ENCODE peak calls at places on chromosomes 4 and X, in six cellular contexts. One of them, this sample, is unnamed.

GRCh38 chrX:22060451-22060940 is 28.4 kb downstream of the PHEX start:
- DNase-seq in upper lobe of left lung: no peak
- DNase-seq in HCT116: no peak
- DNase-seq in transverse colon: no peak
- DNase-seq in GM23338: no peak
- DNase-seq in endothelial cell of umbilical vein: peak; percentile 6
- DNase-seq in this sample: no peak

GRCh38 chr4:25842229-25842840 is 20.5 kb downstream of the SEL1L3 start:
- DNase-seq in transverse colon: peak; percentile 36
- DNase-seq in upper lobe of left lung: no peak
- DNase-seq in endothelial cell of umbilical vein: no peak
- DNase-seq in GM23338: peak; percentile 75
- DNase-seq in HCT116: no peak
- DNase-seq in this sample: no peak

GRCh38 chr4:101103381-101104142 is 243.8 kb downstream of the PPP3CA start:
- DNase-seq in endothelial cell of umbilical vein: peak; percentile 87
- DNase-seq in transverse colon: no peak
- DNase-seq in GM23338: peak; percentile 27
- DNase-seq in HCT116: no peak
- DNase-seq in upper lobe of left lung: no peak
- DNase-seq in this sample: no peak

GRCh38 chrX:43676960-43677582 is 21.0 kb downstream of the MAOA start:
- DNase-seq in transverse colon: no peak
- DNase-seq in upper lobe of left lung: no peak
- DNase-seq in GM23338: peak; percentile 49
- DNase-seq in endothelial cell of umbilical vein: no peak
- DNase-seq in HCT116: no peak
- DNase-seq in this sample: no peak

GRCh38 chr4:11777447-11777846 is 348.8 kb upstream of the HS3ST1 start:
- DNase-seq in endothelial cell of umbilical vein: no peak
- DNase-seq in GM23338: no peak
- DNase-seq in upper lobe of left lung: no peak
- DNase-seq in transverse colon: no peak
- DNase-seq in HCT116: no peak
- DNase-seq in this sample: no peak

GRCh38 chr4:22474636-22475310 is 41.1 kb downstream of the ADGRA3 start:
- DNase-seq in HCT116: peak; percentile 52
- DNase-seq in GM23338: no peak
- DNase-seq in upper lobe of left lung: no peak
- DNase-seq in transverse colon: no peak
- DNase-seq in endothelial cell of umbilical vein: peak; percentile 52
- DNase-seq in this sample: no peak

GRCh38 chr4:8050555-8051206 is 107.9 kb downstream of the ABLIM2 start:
- DNase-seq in HCT116: no peak
- DNase-seq in endothelial cell of umbilical vein: no peak
- DNase-seq in GM23338: peak; percentile 88
- DNase-seq in transverse colon: peak; percentile 58
- DNase-seq in upper lobe of left lung: peak; percentile 69
- DNase-seq in this sample: no peak

GRCh38 chr4:155578219-155578618 is 88.4 kb upstream of the GUCY1A1 start:
- DNase-seq in endothelial cell of umbilical vein: no peak
- DNase-seq in upper lobe of left lung: no peak
- DNase-seq in transverse colon: no peak
- DNase-seq in HCT116: no peak
- DNase-seq in GM23338: no peak
- DNase-seq in this sample: no peak

GRCh38 chr4:78638324-78639172 is 87.0 kb downstream of the ANXA3 start:
- DNase-seq in HCT116: no peak
- DNase-seq in transverse colon: no peak
- DNase-seq in GM23338: no peak
- DNase-seq in upper lobe of left lung: no peak
- DNase-seq in endothelial cell of umbilical vein: no peak
- DNase-seq in this sample: no peak

GRCh38 chr4:56026596-56026995 is 77.9 kb downstream of the CEP135 start:
- DNase-seq in GM23338: no peak
- DNase-seq in endothelial cell of umbilical vein: peak; percentile 64
- DNase-seq in upper lobe of left lung: no peak
- DNase-seq in HCT116: peak; percentile 27
- DNase-seq in transverse colon: no peak
- DNase-seq in this sample: no peak

GRCh38 chr4:25050370-25051098 is 19.8 kb upstream of the LGI2 start:
- DNase-seq in HCT116: no peak
- DNase-seq in endothelial cell of umbilical vein: no peak
- DNase-seq in GM23338: no peak
- DNase-seq in transverse colon: no peak
- DNase-seq in upper lobe of left lung: no peak
- DNase-seq in this sample: no peak

GRCh38 chrX:133638285-133638684 is 223.0 kb upstream of the GPC4 start:
- DNase-seq in transverse colon: no peak
- DNase-seq in upper lobe of left lung: no peak
- DNase-seq in HCT116: no peak
- DNase-seq in endothelial cell of umbilical vein: no peak
- DNase-seq in GM23338: no peak
- DNase-seq in this sample: no peak

GRCh38 chr4:179097741-179098140 is 1655.5 kb upstream of the AGA start:
- DNase-seq in endothelial cell of umbilical vein: no peak
- DNase-seq in HCT116: no peak
- DNase-seq in upper lobe of left lung: no peak
- DNase-seq in transverse colon: no peak
- DNase-seq in GM23338: peak; percentile 76
- DNase-seq in this sample: no peak

GRCh38 chrX:154121961-154122360 is 22.1 kb upstream of the OPN1LW start:
- DNase-seq in GM23338: no peak
- DNase-seq in transverse colon: no peak
- DNase-seq in endothelial cell of umbilical vein: no peak
- DNase-seq in HCT116: no peak
- DNase-seq in upper lobe of left lung: no peak
- DNase-seq in this sample: no peak

GRCh38 chr4:1250527-1250812 is 1.5 kb upstream of the CTBP1 start:
- DNase-seq in upper lobe of left lung: no peak
- DNase-seq in GM23338: no peak
- DNase-seq in transverse colon: no peak
- DNase-seq in HCT116: no peak
- DNase-seq in endothelial cell of umbilical vein: no peak
- DNase-seq in this sample: no peak

GRCh38 chr4:6199344-6199921 is 916 bp downstream of the JAKMIP1 start:
- DNase-seq in GM23338: peak; percentile 76
- DNase-seq in transverse colon: no peak
- DNase-seq in upper lobe of left lung: no peak
- DNase-seq in endothelial cell of umbilical vein: no peak
- DNase-seq in HCT116: no peak
- DNase-seq in this sample: no peak

GRCh38 chr4:147794787-147795413 is 63.0 kb downstream of the ARHGAP10 start:
- DNase-seq in upper lobe of left lung: no peak
- DNase-seq in HCT116: no peak
- DNase-seq in endothelial cell of umbilical vein: no peak
- DNase-seq in GM23338: no peak
- DNase-seq in transverse colon: no peak
- DNase-seq in this sample: no peak

DNA sequence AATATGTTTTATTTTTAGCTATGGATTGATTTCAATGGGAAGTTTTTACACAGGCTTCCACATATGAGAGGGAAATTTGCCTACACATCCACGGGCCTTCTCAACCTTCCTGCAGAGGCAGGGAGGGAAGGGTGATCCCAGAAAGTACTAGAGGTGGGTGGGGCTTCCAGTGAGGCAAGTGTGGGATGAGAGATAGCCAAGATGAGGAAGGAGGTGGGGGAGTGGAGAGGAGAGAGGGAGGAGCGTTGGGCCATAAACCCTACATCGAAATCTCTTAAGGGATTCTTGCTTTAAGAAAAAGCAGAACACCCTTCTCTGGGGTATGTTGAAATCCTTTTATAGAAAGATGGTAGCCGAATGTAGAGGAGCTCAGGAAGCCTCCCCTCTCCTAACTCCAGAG is 19.0 kb downstream of the NKX6-1 start:
- DNase-seq in transverse colon: no peak
- DNase-seq in endothelial cell of umbilical vein: no peak
- DNase-seq in HCT116: no peak
- DNase-seq in upper lobe of left lung: no peak
- DNase-seq in GM23338: peak; percentile 41
- DNase-seq in this sample: no peak
- TF ChIP-seq POLR2AphosphoS5 in transverse colon: no peak
- TF ChIP-seq POLR2AphosphoS5 in endothelial cell of umbilical vein: no peak
- TF ChIP-seq POLR2AphosphoS5 in HCT116: no peak
- TF ChIP-seq POLR2AphosphoS5 in upper lobe of left lung: no peak
- TF ChIP-seq POLR2AphosphoS5 in GM23338: no peak
- TF ChIP-seq POLR2AphosphoS5 in this sample: no peak

DNA sequence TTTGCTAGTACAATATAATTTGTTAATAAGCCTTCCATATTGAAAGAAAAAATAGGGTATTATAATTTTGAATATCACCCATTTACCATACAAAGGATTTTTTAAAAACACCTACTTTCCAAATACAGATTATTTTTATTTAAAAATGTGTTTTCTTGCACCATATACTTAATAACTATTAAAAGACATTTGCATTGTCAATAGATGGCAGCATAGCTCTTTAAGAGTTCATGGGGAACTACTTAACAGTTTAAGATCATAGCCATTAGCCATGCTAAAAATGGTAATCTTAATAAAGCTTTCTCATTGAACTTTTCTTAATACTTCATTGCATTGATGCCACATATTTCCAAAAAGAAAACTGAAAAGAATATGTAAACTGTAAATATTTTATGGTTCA is 1995.9 kb downstream of the C4orf33 start:
- DNase-seq in GM23338: peak; percentile 74
- DNase-seq in upper lobe of left lung: no peak
- DNase-seq in endothelial cell of umbilical vein: peak; percentile 43
- DNase-seq in HCT116: peak; percentile 48
- DNase-seq in transverse colon: no peak
- DNase-seq in this sample: no peak
- H3K4me3 ChIP-seq in GM23338: no peak overlapping the region
- H3K4me3 ChIP-seq in upper lobe of left lung: no peak overlapping the region
- H3K4me3 ChIP-seq in endothelial cell of umbilical vein: no peak overlapping the region
- H3K4me3 ChIP-seq in HCT116: no peak overlapping the region
- H3K4me3 ChIP-seq in transverse colon: no peak overlapping the region
- H3K4me3 ChIP-seq in this sample: no peak overlapping the region

GRCh38 chr4:16225139-16225538 is 1.1 kb downstream of the TAPT1 start:
- DNase-seq in GM23338: no peak
- DNase-seq in HCT116: no peak
- DNase-seq in endothelial cell of umbilical vein: peak; percentile 51
- DNase-seq in upper lobe of left lung: no peak
- DNase-seq in transverse colon: no peak
- DNase-seq in this sample: no peak

GRCh38 chr4:16225996-16226815 is at the start of gene TAPT1:
- DNase-seq in transverse colon: peak; percentile 87
- DNase-seq in GM23338: peak; percentile 81
- DNase-seq in HCT116: no peak
- DNase-seq in endothelial cell of umbilical vein: peak; percentile 54
- DNase-seq in upper lobe of left lung: peak; percentile 85
- DNase-seq in this sample: peak; percentile 85

GRCh38 chr4:16225681-16225995 is 633 bp downstream of the TAPT1 start:
- DNase-seq in HCT116: no peak
- DNase-seq in GM23338: no peak
- DNase-seq in upper lobe of left lung: no peak
- DNase-seq in endothelial cell of umbilical vein: peak; percentile 55
- DNase-seq in transverse colon: no peak
- DNase-seq in this sample: no peak

GRCh38 chr4:16227462-16227868 is 1.2 kb upstream of the TAPT1 start:
- DNase-seq in transverse colon: peak; percentile 51
- DNase-seq in GM23338: peak; percentile 40
- DNase-seq in upper lobe of left lung: peak; percentile 47
- DNase-seq in endothelial cell of umbilical vein: peak; percentile 50
- DNase-seq in HCT116: no peak
- DNase-seq in this sample: peak; percentile 71

GRCh38 chr4:16226816-16227461 is 668 bp upstream of the TAPT1 start:
- DNase-seq in endothelial cell of umbilical vein: peak; percentile 49
- DNase-seq in upper lobe of left lung: peak; percentile 71
- DNase-seq in HCT116: no peak
- DNase-seq in transverse colon: peak; percentile 69
- DNase-seq in GM23338: peak; percentile 71
- DNase-seq in this sample: peak; percentile 76
- TF ChIP-seq POLR2AphosphoS5 in endothelial cell of umbilical vein: no peak
- TF ChIP-seq POLR2AphosphoS5 in upper lobe of left lung: no peak
- TF ChIP-seq POLR2AphosphoS5 in HCT116: no peak
- TF ChIP-seq POLR2AphosphoS5 in transverse colon: no peak
- TF ChIP-seq POLR2AphosphoS5 in GM23338: no peak
- TF ChIP-seq POLR2AphosphoS5 in this sample: no peak

GRCh38 chr4:182141046-182141445 is 102.2 kb upstream of the TENM3 start:
- DNase-seq in GM23338: peak; percentile 64
- DNase-seq in upper lobe of left lung: no peak
- DNase-seq in endothelial cell of umbilical vein: no peak
- DNase-seq in transverse colon: no peak
- DNase-seq in HCT116: no peak
- DNase-seq in this sample: no peak
- H3K4me3 ChIP-seq in GM23338: peak overlapping the region; percentile 88
- H3K4me3 ChIP-seq in upper lobe of left lung: no peak overlapping the region
- H3K4me3 ChIP-seq in endothelial cell of umbilical vein: no peak overlapping the region
- H3K4me3 ChIP-seq in transverse colon: no peak overlapping the region
- H3K4me3 ChIP-seq in HCT116: no peak overlapping the region
- H3K4me3 ChIP-seq in this sample: no peak overlapping the region